ENCODE peak calls at places on chromosomes 2 and 18, in six cellular contexts. U is body of pancreas, J is WERI-Rb-1, B is cardiac fibroblast, C is fibroblast of pulmonary artery, G is HCT116. H is an unnamed sample.

GRCh38 chr2:111883661-111884591 is at the start of gene ANAPC1:
- DNase-seq in G (peak; percentile 61), J (peak; percentile 89), B (peak; percentile 77), C (peak; percentile 72), U (peak; percentile 90), H (peak; percentile 66)

GRCh38 chr18:60331890-60332289 is 40.7 kb downstream of the MC4R start:
- DNase-seq in J (no peak), C (no peak), U (no peak), G (no peak), B (no peak), H (no peak)

GRCh38 chr18:35128675-35129074 is 87.5 kb downstream of the MAPRE2 start:
- DNase-seq in G (no peak), B (no peak), C (no peak), U (no peak), J (no peak), H (no peak)

GRCh38 chr2:74945783-74946165 is 12.7 kb upstream of the POLE4 start:
- DNase-seq in J (no peak), U (no peak), B (peak; percentile 91), G (no peak), C (peak; percentile 83), H (no peak)

GRCh38 chr18:13136689-13137040 is 81.9 kb upstream of the LDLRAD4 start:
- DNase-seq in B (peak; percentile 16), C (no peak), U (peak; percentile 30), G (no peak), J (no peak), H (no peak)

GRCh38 chr18:13353424-13353823 is 134.9 kb downstream of the LDLRAD4 start:
- DNase-seq in C (no peak), G (no peak), J (no peak), B (no peak), U (no peak), H (no peak)

GRCh38 chr2:209640358-209640757 is 131.3 kb upstream of the UNC80 start:
- DNase-seq in U (no peak), J (no peak), B (no peak), C (no peak), G (no peak), H (peak; percentile 21)

GRCh38 chr2:9565436-9566153 is 10.0 kb upstream of the ADAM17 start:
- DNase-seq in G (peak; percentile 80), J (no peak), C (peak; percentile 93), U (peak; percentile 44), B (peak; percentile 97), H (peak; percentile 96)

GRCh38 chr2:122634261-122634660 is 878.8 kb downstream of the TSN start:
- DNase-seq in C (peak; percentile 92), J (no peak), U (no peak), G (no peak), B (peak; percentile 90), H (peak; percentile 95)

GRCh38 chr2:97958184-97958583 is 37.6 kb downstream of the TMEM131 start:
- DNase-seq in U (no peak), G (no peak), C (no peak), B (no peak), J (no peak), H (no peak)

GRCh38 chr2:235747868-235748144 is 254.0 kb downstream of the AGAP1 start:
- DNase-seq in G (no peak), C (peak; percentile 5), J (no peak), B (peak; percentile 48), U (no peak), H (no peak)

GRCh38 chr2:84942964-84943421 is 28.0 kb upstream of the KCMF1 start:
- DNase-seq in G (no peak), B (no peak), C (peak; percentile 42), J (no peak), U (no peak), H (peak; percentile 36)

GRCh38 chr2:176533505-176534193 is 264.4 kb downstream of the MTX2 start:
- DNase-seq in G (no peak), C (no peak), U (no peak), B (peak; percentile 25), J (no peak), H (peak; percentile 44)

GRCh38 chr2:228401065-228401912 is 219.8 kb upstream of the SPHKAP start:
- DNase-seq in U (no peak), J (no peak), B (peak; percentile 6), C (no peak), G (no peak), H (peak; percentile 16)

GRCh38 chr18:55534547-55534946 is 53.4 kb downstream of the TCF4 start:
- DNase-seq in C (no peak), B (no peak), J (no peak), U (no peak), G (no peak), H (peak; percentile 36)

GRCh38 chr18:35189510-35189909 is 51.3 kb upstream of the ZNF397 start:
- DNase-seq in C (peak; percentile 5), B (no peak), J (no peak), U (no peak), G (no peak), H (peak; percentile 17)

GRCh38 chr18:46632401-46633089 is 24.5 kb downstream of the LOXHD1 start:
- DNase-seq in G (peak; percentile 53), B (no peak), J (no peak), C (peak; percentile 32), U (no peak), H (peak; percentile 88)

GRCh38 chr2:195536863-195537262 is 120.2 kb upstream of the SLC39A10 start:
- DNase-seq in U (no peak), J (no peak), C (no peak), G (no peak), B (no peak), H (no peak)

GRCh38 chr18:58229162-58229561 is 185.1 kb downstream of the NEDD4L start:
- DNase-seq in J (peak; percentile 78), U (no peak), B (no peak), G (no peak), C (no peak), H (no peak)

GRCh38 chr2:82641781-82642180 is 1817.3 kb downstream of the SUCLG1 start:
- DNase-seq in U (no peak), B (no peak), G (no peak), J (no peak), C (no peak), H (no peak)

GRCh38 chr2:41999882-42000281 is 47.9 kb upstream of the PKDCC start:
- DNase-seq in U (no peak), C (no peak), G (no peak), B (no peak), J (no peak), H (no peak)
- TF ChIP-seq CTCF in U (no peak), C (no peak), G (no peak), B (no peak), J (no peak), H (no peak)

GRCh38 chr2:236899945-236900640 is 185.6 kb upstream of the COPS8 start:
- DNase-seq in C (no peak), G (no peak), U (no peak), J (no peak), B (no peak), H (no peak)
- H3K4me3 ChIP-seq in C (no peak overlapping the region), G (no peak overlapping the region), U (no peak overlapping the region), J (no peak overlapping the region), B (no peak overlapping the region), H (no peak overlapping the region)

DNA sequence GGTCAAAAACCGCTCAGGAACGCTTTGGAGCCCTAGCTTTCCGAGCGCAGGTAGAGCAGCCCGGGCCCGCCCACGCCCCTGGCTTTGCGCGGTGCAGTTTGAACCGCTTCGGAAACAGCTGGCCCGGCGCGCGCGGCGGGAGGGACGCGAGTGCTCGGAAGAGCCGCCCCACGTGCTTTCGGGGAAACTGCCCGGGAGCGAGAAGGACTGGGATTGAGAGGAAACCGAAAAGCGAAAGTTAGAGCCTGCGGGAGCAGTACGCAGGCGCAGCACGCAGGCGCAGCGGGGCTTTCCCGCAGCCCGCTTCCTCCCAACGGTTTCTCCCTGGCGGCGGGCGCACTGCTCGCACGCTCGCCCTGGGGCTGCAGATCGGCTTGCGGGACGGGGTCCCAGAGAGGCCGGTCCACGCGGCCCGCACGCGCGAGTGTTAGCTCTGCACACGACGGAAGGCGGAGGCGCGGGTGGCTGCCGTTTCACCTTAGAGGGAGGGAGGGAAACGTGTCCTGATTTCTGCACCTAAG is 6.3 kb upstream of the STAT1 start:
- DNase-seq in U (peak; percentile 96), G (peak; percentile 90), C (peak; percentile 97), J (peak; percentile 94), B (peak; percentile 98), H (peak; percentile 94)
- TF ChIP-seq CTCF in U (peak; percentile 12), G (no peak), C (no peak), J (no peak), B (no peak), H (no peak)

GRCh38 chr2:121075641-121076500 is 209.1 kb downstream of the TFCP2L1 start:
- DNase-seq in J (no peak), G (no peak), C (no peak), B (peak; percentile 23), U (no peak), H (no peak)
- H3K4me3 ChIP-seq in J (peak overlapping the region; percentile 39), G (no peak overlapping the region), C (peak overlapping the region; percentile 2), B (peak overlapping the region; percentile 7), U (no peak overlapping the region), H (peak overlapping the region; percentile 23)

GRCh38 chr2:216328347-216328746 is 43.9 kb downstream of the MARCHF4 start:
- DNase-seq in U (no peak), C (peak; percentile 59), J (no peak), B (peak; percentile 61), G (no peak), H (peak; percentile 48)
- TF ChIP-seq CTCF in U (no peak), C (peak; percentile 65), J (peak; percentile 31), B (peak; percentile 44), G (peak; percentile 25), H (peak; percentile 62)

DNA sequence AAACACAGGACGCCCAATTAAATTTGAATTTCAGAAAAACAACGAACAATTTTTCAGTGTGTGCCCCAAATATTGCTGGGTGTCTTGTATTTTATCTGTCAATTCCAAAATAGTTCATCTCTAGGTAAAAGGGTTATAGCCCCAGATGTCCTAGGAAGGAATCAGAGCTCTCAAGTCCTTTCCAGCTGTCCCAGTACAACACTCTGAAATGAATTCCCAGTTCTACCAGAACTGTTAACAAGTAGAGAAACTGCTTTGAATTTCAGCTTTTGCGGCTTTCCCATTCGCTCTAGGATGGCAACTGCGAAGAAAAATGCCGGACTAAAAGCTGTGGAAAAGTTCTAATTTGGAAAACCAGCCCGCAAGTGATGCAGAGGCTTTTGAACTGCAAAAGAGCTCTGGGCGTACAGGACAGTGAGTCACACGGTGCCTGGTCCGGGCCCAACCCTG is 497 bp upstream of the GIGYF2 start:
- DNase-seq in J (no peak), G (no peak), U (no peak), C (no peak), B (no peak), H (no peak)
- H3K4me3 ChIP-seq in J (no peak overlapping the region), G (peak overlapping the region; percentile 95), U (no peak overlapping the region), C (peak overlapping the region; percentile 95), B (peak overlapping the region; percentile 80), H (peak overlapping the region; percentile 95)

H was measured in fibroblast of mammary gland.